ENCODE peak calls at places on chromosomes 11 and 22, in four cellular contexts. V, P, S and U are unnamed samples.

GRCh38 chr11:44949160-44950035 is 1.3 kb downstream of the TP53I11 start:
- DNase-seq in P (no peak), S (peak; percentile 47), V (peak; percentile 64), U (peak; percentile 87)

GRCh38 chr11:74683279-74683871 is 47.9 kb downstream of the CHRDL2 start:
- DNase-seq in S (no peak), P (no peak), V (peak; percentile 61), U (no peak)

GRCh38 chr11:46338988-46339666 is 8.1 kb upstream of the DGKZ start:
- DNase-seq in V (no peak), S (no peak), P (no peak), U (no peak)

GRCh38 chr11:119181677-119182412 is 3.4 kb upstream of the NHERF4 start:
- DNase-seq in V (no peak), S (peak; percentile 43), P (no peak), U (no peak)

GRCh38 chr11:82906236-82906635 is 4.7 kb downstream of the DDIAS start:
- DNase-seq in S (no peak), P (no peak), V (no peak), U (no peak)

GRCh38 chr11:61148016-61148640 is 13.1 kb downstream of the VPS37C start:
- DNase-seq in P (no peak), V (no peak), S (no peak), U (no peak)

GRCh38 chr11:66951927-66952337 is 6.3 kb downstream of the PC start:
- DNase-seq in V (no peak), S (no peak), P (no peak), U (no peak)

GRCh38 chr11:73493838-73494598 is 103.9 kb downstream of the FAM168A start:
- DNase-seq in S (no peak), V (no peak), P (no peak), U (no peak)

GRCh38 chr22:44592466-44593180 is 94.6 kb upstream of the RTL6 start:
- DNase-seq in V (peak; percentile 32), S (no peak), P (no peak), U (no peak)

GRCh38 chr11:126135182-126136176 is 72.8 kb upstream of the CDON start:
- DNase-seq in S (no peak), P (no peak), V (no peak), U (no peak)

GRCh38 chr11:44006882-44007495 is 40.8 kb upstream of the ACCSL start:
- DNase-seq in S (no peak), P (no peak), V (no peak), U (no peak)

GRCh38 chr11:15883349-15883961 is 472.9 kb downstream of the SOX6 start:
- DNase-seq in V (no peak), P (no peak), S (no peak), U (no peak)

GRCh38 chr11:6655790-6656580 is at the start of gene DCHS1:
- DNase-seq in S (no peak), V (no peak), P (no peak), U (peak; percentile 33)

GRCh38 chr11:22927793-22928192 is 67.5 kb upstream of the CCDC179 start:
- DNase-seq in V (no peak), S (no peak), P (no peak), U (no peak)

GRCh38 chr22:40383905-40384304 is 13.5 kb downstream of the SGSM3 start:
- DNase-seq in S (no peak), V (no peak), P (no peak), U (no peak)

GRCh38 chr11:47590026-47590861 is 3.8 kb downstream of the FAM180B start:
- DNase-seq in S (no peak), V (no peak), P (no peak), U (no peak)

GRCh38 chr11:111846640-111847039 is 24.7 kb downstream of the ALG9 start:
- DNase-seq in V (no peak), P (no peak), S (no peak), U (no peak)

GRCh38 chr11:45982656-45983470 is 60.4 kb downstream of the LARGE2 start:
- DNase-seq in V (no peak), S (peak; percentile 87), P (no peak), U (peak; percentile 27)

GRCh38 chr11:28009383-28009782 is 98.6 kb downstream of the KIF18A start:
- DNase-seq in P (no peak), S (no peak), V (no peak), U (no peak)

GRCh38 chr11:13068211-13068610 is 59.1 kb downstream of the RASSF10 start:
- DNase-seq in V (no peak), S (no peak), P (no peak), U (no peak)

GRCh38 chr11:32231909-32232493 is 141.1 kb downstream of the RCN1 start:
- DNase-seq in P (no peak), V (no peak), S (peak; percentile 27), U (peak; percentile 55)

GRCh38 chr11:36699271-36699670 is 101.2 kb upstream of the RAG2 start:
- DNase-seq in V (no peak), P (no peak), S (no peak), U (no peak)

GRCh38 chr11:57566035-57566504 is 1.4 kb downstream of the UBE2L6 start:
- DNase-seq in S (no peak), V (no peak), P (peak; percentile 39), U (no peak)

GRCh38 chr11:59186130-59186594 is 14.2 kb downstream of the DTX4 start:
- DNase-seq in V (no peak), S (peak; percentile 83), P (no peak), U (peak; percentile 11)

GRCh38 chr22:48752451-48753380 is 1075.0 kb downstream of the BRD1 start:
- DNase-seq in P (no peak), V (no peak), S (no peak), U (no peak)

GRCh38 chr11:79198898-79199250 is 242.0 kb downstream of the TENM4 start:
- DNase-seq in S (no peak), V (no peak), P (no peak), U (no peak)

GRCh38 chr11:129251067-129251466 is 58.9 kb upstream of the ARHGAP32 start:
- DNase-seq in P (no peak), S (no peak), V (no peak), U (no peak)

GRCh38 chr11:57482782-57483569 is 22.6 kb downstream of the RTN4RL2 start:
- DNase-seq in S (no peak), P (no peak), V (peak; percentile 70), U (peak; percentile 73)

GRCh38 chr11:69106124-69106811 is 49.5 kb upstream of the SMIM38 start:
- DNase-seq in P (no peak), S (no peak), V (peak; percentile 41), U (no peak)

GRCh38 chr11:72758690-72759389 is 6.6 kb upstream of the ARAP1 start:
- DNase-seq in P (peak; percentile 31), V (peak; percentile 71), S (peak; percentile 87), U (no peak)

GRCh38 chr22:49906071-49906798 is 12.0 kb downstream of the ALG12 start:
- DNase-seq in V (peak; percentile 37), S (no peak), P (no peak), U (no peak)

GRCh38 chr22:30423296-30423958 is 2.1 kb upstream of the MTFP1 start:
- DNase-seq in V (no peak), S (no peak), P (no peak), U (no peak)

GRCh38 chr11:686451-687243 is 8.4 kb downstream of the DEAF1 start:
- DNase-seq in P (no peak), S (no peak), V (peak; percentile 28), U (no peak)

GRCh38 chr11:68750197-68750987 is 928 bp downstream of the TESMIN start:
- DNase-seq in P (no peak), V (peak; percentile 57), S (peak; percentile 13), U (no peak)

GRCh38 chr22:49286236-49286760 is 541.4 kb downstream of the BRD1 start:
- DNase-seq in P (no peak), V (no peak), S (no peak), U (no peak)

GRCh38 chr11:61357233-61357893 is 4.3 kb downstream of the CYB561A3 start:
- DNase-seq in P (no peak), V (no peak), S (no peak), U (no peak)

GRCh38 chr11:130555251-130555841 is 106.9 kb downstream of the ADAMTS15 start:
- DNase-seq in P (no peak), S (no peak), V (peak; percentile 68), U (no peak)

DNA sequence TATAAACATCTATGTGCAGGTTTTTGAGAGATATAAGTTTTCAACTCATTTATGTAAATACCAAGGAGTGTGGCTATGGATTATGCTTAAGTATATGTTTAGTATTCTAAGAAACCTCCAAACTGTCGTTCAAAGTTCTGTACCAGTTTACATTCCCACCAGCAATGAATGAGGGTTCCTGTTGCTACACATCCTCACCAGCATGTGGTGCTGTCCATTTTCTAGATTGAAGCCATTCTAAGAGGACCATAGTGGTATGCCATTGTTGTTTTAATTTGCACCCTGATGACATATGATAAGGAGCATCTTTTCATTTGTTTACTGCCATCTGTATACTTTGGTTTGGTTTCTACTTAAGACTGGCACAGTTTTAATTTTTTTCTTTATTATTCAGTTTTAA is 2097.9 kb downstream of the LRRC4C start:
- DNase-seq in S (no peak), V (no peak), P (no peak), U (no peak)
- TF ChIP-seq CTCF in S (no peak), V (no peak), P (no peak), U (peak; percentile 2)

GRCh38 chr22:36433318-36434231 is 45.8 kb upstream of the MYH9 start:
- DNase-seq in P (no peak), V (no peak), S (no peak), U (peak; percentile 43)
- H3K27ac ChIP-seq in P (no peak overlapping the region), V (no peak overlapping the region), S (no peak overlapping the region), U (peak overlapping the region; percentile 45)

DNA sequence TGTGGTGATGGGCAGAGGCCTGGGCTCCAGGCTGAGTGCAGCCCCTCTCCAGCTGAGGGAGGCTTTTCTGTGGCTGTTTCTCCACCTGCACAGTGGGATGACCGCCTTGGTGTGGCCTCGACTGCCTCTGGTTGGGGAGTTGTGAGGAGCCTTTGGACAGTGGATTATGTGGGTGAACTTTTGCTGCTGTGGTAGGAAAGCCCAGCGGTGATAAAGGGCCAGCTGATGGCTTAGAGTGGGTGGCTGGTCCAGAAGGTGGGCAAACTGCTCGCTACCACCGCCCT is 1.4 kb upstream of the ESRRA start:
- DNase-seq in S (no peak), V (no peak), P (no peak), U (no peak)
- TF ChIP-seq CTCF in S (no peak), V (no peak), P (no peak), U (no peak)

GRCh38 chr11:76835928-76836612 is 24.6 kb upstream of the ACER3 start:
- DNase-seq in V (no peak), S (no peak), P (peak; percentile 36), U (no peak)
- H3K27ac ChIP-seq in V (no peak overlapping the region), S (no peak overlapping the region), P (no peak overlapping the region), U (no peak overlapping the region)

DNA sequence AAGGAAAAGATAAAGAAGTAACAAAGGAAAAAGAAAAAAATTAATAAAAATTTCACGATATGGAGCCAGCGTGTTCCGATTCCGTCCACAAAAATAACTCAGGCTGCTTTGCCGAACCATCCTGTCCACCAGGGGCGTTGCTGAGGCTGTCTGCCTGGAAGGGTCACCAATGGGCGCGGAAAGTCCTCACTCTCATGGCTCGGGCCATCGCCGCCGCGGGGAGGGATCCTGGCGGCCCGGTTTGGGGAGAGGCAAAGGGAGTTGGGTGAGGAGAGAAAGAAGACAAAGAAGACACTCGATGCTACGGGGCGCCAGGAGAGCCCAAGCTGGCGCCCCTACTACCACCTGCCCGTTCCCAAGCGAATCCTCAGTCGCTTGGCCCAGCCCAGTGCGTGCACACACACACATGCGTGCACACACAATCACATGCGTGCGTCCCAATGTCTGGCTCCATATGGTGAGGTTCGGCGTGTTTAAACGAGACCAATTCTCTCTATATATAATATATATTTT is 5.6 kb upstream of the PYGM start:
- DNase-seq in S (no peak), V (peak; percentile 74), P (no peak), U (no peak)
- TF ChIP-seq CTCF in S (no peak), V (peak; percentile 31), P (no peak), U (peak; percentile 51)